ENCODE peak calls at places on chromosomes 13 and 19, in eight cellular contexts. I, R, O, H, J, L, Q and C are unnamed samples. For H3K36me3, the result is how much of the 10 kb centered on the place peaks cover.

GRCh38 chr13:94557836-94558235 is 38.1 kb downstream of the TGDS start:
- DNase-seq in L (no peak), H (no peak), Q (no peak), R (no peak), J (no peak), O (no peak), I (no peak), C (no peak)

GRCh38 chr19:28374971-28375370 is 838.0 kb downstream of the UQCRFS1 start:
- DNase-seq in J (no peak), H (no peak), L (no peak), R (peak), O (no peak), I (no peak), Q (no peak), C (no peak)

GRCh38 chr13:51794959-51795358 is 9.0 kb downstream of the DHRS12 start:
- DNase-seq in J (no peak), I (peak), Q (no peak), H (no peak), O (no peak), R (no peak), L (no peak), C (no peak)

GRCh38 chr13:51747438-51748434 is 56.2 kb downstream of the DHRS12 start:
- DNase-seq in J (no peak), Q (no peak), L (no peak), O (peak), I (no peak), R (no peak), H (no peak), C (no peak)

GRCh38 chr19:322616-323015 is 22.0 kb downstream of the MIER2 start:
- DNase-seq in I (no peak), L (no peak), Q (no peak), O (no peak), J (no peak), R (no peak), H (no peak), C (no peak)

GRCh38 chr19:42199440-42200115 is 17.9 kb downstream of the DEDD2 start:
- DNase-seq in L (peak), H (peak), R (no peak), J (no peak), Q (no peak), O (no peak), I (no peak), C (peak)

GRCh38 chr13:31476753-31477152 is 262.6 kb upstream of the RXFP2 start:
- DNase-seq in Q (no peak), I (no peak), R (no peak), J (peak), H (no peak), O (no peak), L (no peak), C (no peak)

GRCh38 chr13:51645154-51645650 is 60.9 kb downstream of the WDFY2 start:
- DNase-seq in J (peak), L (no peak), R (no peak), O (no peak), Q (no peak), H (no peak), I (no peak), C (no peak)

GRCh38 chr13:38141792-38142191 is 207.9 kb upstream of the UFM1 start:
- DNase-seq in Q (no peak), J (no peak), H (no peak), I (no peak), R (no peak), O (no peak), L (no peak), C (no peak)

GRCh38 chr19:46426506-46427162 is 2.1 kb downstream of the PNMA8C start:
- DNase-seq in L (peak), O (peak), I (peak), J (peak), Q (no peak), H (peak), R (peak), C (no peak)

GRCh38 chr19:898663-899062 is 5.4 kb downstream of the RNU6-9 start:
- DNase-seq in J (no peak), H (no peak), Q (no peak), L (peak), O (no peak), I (peak), R (no peak), C (no peak)

GRCh38 chr13:26992951-26993490 is 178.6 kb downstream of the USP12 start:
- DNase-seq in H (no peak), R (no peak), L (no peak), J (no peak), O (no peak), I (no peak), Q (no peak), C (no peak)

GRCh38 chr13:51221674-51222509 is at the start of gene FAM124A:
- DNase-seq in R (peak), J (no peak), I (peak), H (peak), O (no peak), Q (peak), L (peak), C (no peak)

GRCh38 chr19:30078381-30078910 is 136.4 kb downstream of the URI1 start:
- DNase-seq in L (no peak), I (no peak), Q (peak), O (no peak), R (no peak), J (no peak), H (no peak), C (no peak)

GRCh38 chr19:45558399-45558878 is 26.2 kb downstream of the OPA3 start:
- DNase-seq in H (no peak), R (peak), O (peak), Q (peak), J (peak), L (no peak), I (peak), C (peak)

GRCh38 chr19:19900574-19901444 is at the start of gene ZNF93:
- DNase-seq in H (peak), O (peak), J (peak), Q (peak), L (peak), R (peak), I (peak), C (peak)

GRCh38 chr13:108326318-108326717 is 56.8 kb downstream of the TNFSF13B start:
- DNase-seq in I (no peak), R (no peak), Q (no peak), J (no peak), L (no peak), O (peak), H (no peak), C (peak)

GRCh38 chr13:69092615-69093322 is 1014.9 kb upstream of the ATXN8OS start:
- DNase-seq in I (no peak), Q (no peak), L (no peak), J (no peak), H (no peak), R (no peak), O (no peak), C (no peak)

GRCh38 chr19:13037161-13037560 is 41.9 kb downstream of the NFIX start:
- DNase-seq in O (no peak), Q (no peak), J (peak), I (no peak), R (no peak), H (peak), L (no peak), C (no peak)

GRCh38 chr19:18868380-18869230 is 27.4 kb downstream of the CERS1 start:
- DNase-seq in I (no peak), Q (no peak), R (no peak), O (no peak), J (no peak), L (peak), H (peak), C (no peak)

GRCh38 chr19:42323852-42324654 is 1.4 kb upstream of the MEGF8 start:
- DNase-seq in R (no peak), J (no peak), O (no peak), L (peak), Q (no peak), H (no peak), I (peak), C (no peak)

GRCh38 chr19:48836089-48837017 is at the start of gene HSD17B14:
- DNase-seq in R (peak), H (no peak), J (peak), O (no peak), L (peak), Q (no peak), I (no peak), C (no peak)

GRCh38 chr19:7506385-7507328 is 9.2 kb upstream of the ZNF358 start:
- DNase-seq in I (peak), H (peak), Q (peak), L (peak), J (peak), O (peak), R (peak), C (peak)

GRCh38 chr19:2135474-2136402 is 15.6 kb downstream of the AP3D1 start:
- DNase-seq in Q (no peak), L (peak), I (no peak), H (no peak), R (no peak), O (no peak), J (no peak), C (no peak)

GRCh38 chr13:74056829-74057564 is 77.2 kb downstream of the KLF12 start:
- DNase-seq in R (no peak), J (no peak), Q (no peak), L (no peak), H (peak), O (no peak), I (no peak), C (no peak)

GRCh38 chr19:16449330-16449961 is 22.3 kb downstream of the EPS15L1 start:
- DNase-seq in H (no peak), Q (no peak), O (no peak), I (no peak), J (no peak), L (no peak), R (no peak), C (no peak)

GRCh38 chr13:49097374-49097773 is 121.7 kb downstream of the FNDC3A start:
- DNase-seq in L (no peak), I (no peak), R (no peak), H (no peak), O (peak), J (peak), Q (no peak), C (no peak)

GRCh38 chr19:18657590-18658365 is 20.9 kb downstream of the KLHL26 start:
- DNase-seq in H (peak), L (peak), I (peak), J (peak), O (no peak), Q (no peak), R (no peak), C (no peak)

GRCh38 chr19:2475018-2475701 is 767 bp upstream of the GADD45B start:
- DNase-seq in O (no peak), R (peak), Q (peak), I (peak), L (peak), J (peak), H (peak), C (peak)

GRCh38 chr19:52270266-52270885 is 989 bp downstream of the ZNF766 start:
- DNase-seq in R (no peak), I (no peak), J (no peak), Q (no peak), H (no peak), L (no peak), O (no peak), C (peak)

GRCh38 chr19:56839665-56840451 is 668 bp downstream of the PEG3 start:
- DNase-seq in O (peak), J (peak), I (peak), L (peak), Q (peak), R (no peak), H (peak), C (peak)

GRCh38 chr13:99955747-99956472 is 15.7 kb downstream of the ZIC5 start:
- DNase-seq in L (peak), I (no peak), Q (no peak), R (peak), O (no peak), H (peak), J (peak), C (no peak)
- H3K4me3 ChIP-seq in L (no peak), I (no peak), Q (peak), R (peak), O (peak), H (peak), J (peak), C (no peak)

GRCh38 chr19:33132425-33132824 is 511 bp downstream of the WDR88 start:
- DNase-seq in L (no peak), O (no peak), R (no peak), Q (no peak), H (no peak), I (no peak), J (no peak), C (no peak)

GRCh38 chr19:33132021-33132420 is at the start of gene WDR88:
- DNase-seq in Q (no peak), O (no peak), L (peak), R (no peak), I (no peak), J (no peak), H (no peak), C (no peak)

GRCh38 chr19:33130433-33130832 is 1.5 kb upstream of the WDR88 start:
- DNase-seq in H (no peak), O (no peak), L (peak), J (no peak), Q (no peak), I (no peak), R (no peak), C (no peak)

GRCh38 chr19:33133438-33134031 is 1.6 kb downstream of the WDR88 start:
- DNase-seq in R (no peak), J (no peak), Q (no peak), O (peak), L (no peak), I (peak), H (no peak), C (no peak)

GRCh38 chr19:33129901-33130300 is 2.0 kb upstream of the WDR88 start:
- DNase-seq in I (no peak), L (no peak), J (no peak), Q (no peak), O (no peak), R (no peak), H (no peak), C (no peak)
- H3K36me3 ChIP-seq in I (under half), L (half or more), J (under half), Q (half or more), O (under half), R (under half), H (under half), C (under half)

GRCh38 chr19:11195681-11196080 is 1.7 kb downstream of the KANK2 start:
- DNase-seq in Q (no peak), R (no peak), J (no peak), I (no peak), L (no peak), O (no peak), H (no peak), C (no peak)

GRCh38 chr19:11196406-11197287 is 698 bp downstream of the KANK2 start:
- DNase-seq in R (peak), Q (peak), L (peak), I (peak), O (no peak), H (peak), J (no peak), C (peak)

GRCh38 chr19:11194657-11195056 is 2.7 kb downstream of the KANK2 start:
- DNase-seq in I (no peak), Q (no peak), O (no peak), L (no peak), H (no peak), R (no peak), J (no peak), C (no peak)

GRCh38 chr19:11194173-11194572 is 3.2 kb downstream of the KANK2 start:
- DNase-seq in L (no peak), O (no peak), H (no peak), J (no peak), I (no peak), Q (no peak), R (no peak), C (no peak)

GRCh38 chr19:11195169-11195568 is 2.2 kb downstream of the KANK2 start:
- DNase-seq in H (no peak), J (no peak), Q (no peak), L (no peak), O (no peak), I (no peak), R (no peak), C (no peak)
- H3K4me3 ChIP-seq in H (peak), J (peak), Q (peak), L (no peak), O (no peak), I (no peak), R (no peak), C (no peak)

DNA sequence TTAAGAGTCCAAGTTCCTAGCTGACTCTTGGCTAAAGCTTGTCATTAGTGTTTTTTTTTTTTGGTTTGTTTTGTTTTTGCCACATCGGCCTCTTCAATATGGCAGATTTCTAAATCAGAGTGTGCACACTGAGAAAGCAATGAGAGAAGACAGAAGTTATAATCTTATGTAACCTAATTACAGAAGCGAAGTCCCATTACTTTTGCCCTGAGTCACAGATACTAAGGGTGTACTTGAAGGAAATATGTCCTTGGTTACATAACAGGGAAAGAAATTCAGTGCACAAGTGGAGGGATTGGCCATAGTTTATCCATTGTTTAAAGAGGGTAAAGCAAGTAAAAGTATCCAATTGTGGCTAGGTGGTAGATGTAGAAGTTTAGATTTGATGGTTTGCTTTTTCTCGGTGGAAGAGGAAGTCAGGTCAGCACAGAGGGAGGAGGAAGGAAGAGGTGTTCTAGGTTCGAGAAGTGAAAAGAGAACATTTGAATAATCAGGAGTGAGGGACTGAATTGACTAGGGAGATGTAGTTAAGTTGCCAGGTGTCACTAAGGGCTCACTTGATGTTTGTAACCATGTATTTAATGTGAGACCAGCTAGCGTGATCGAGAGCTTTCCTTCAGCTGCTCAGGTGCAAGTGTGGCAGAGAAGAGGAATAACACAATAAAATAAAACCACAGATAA is 12.2 kb downstream of the GTF2F2 start:
- DNase-seq in L (no peak), J (no peak), R (no peak), H (no peak), Q (no peak), I (no peak), O (no peak), C (no peak)
- H3K36me3 ChIP-seq in L (under half), J (under half), R (under half), H (under half), Q (under half), I (under half), O (under half), C (under half)